ENCODE peak calls at places on chromosomes 16 and 17, in ten cellular contexts. C is activated T-helper 1 cell treated with Interleukin-2 at 50 U/mL for 16 hours; S is activated gamma-delta T cell; F is HAP-1; W is activated CD8-positive, alpha-beta memory T cell treated with anti-CD3 and anti-CD28 coated beads, Interleukin-2, amount 50 U/mL, for 4 hours; R is NCI-H774; J is WTC11; E is activated T-cell treated with anti-CD3 and anti-CD28 coated beads for 1 hour; T is activated effector memory CD4-positive, alpha-beta T cell treated with Interleukin-2 at 50 U/mL for 16 hours; H is bronchial epithelial cell. N is an unnamed sample.

GRCh38 chr16:4260360-4260759 is 12.5 kb downstream of the TFAP4 start:
- DNase-seq in S (no peak), F (no peak), H (peak), W (no peak), E (no peak), J (no peak), R (peak), C (no peak), T (no peak), N (no peak)

GRCh38 chr16:76370344-76370743 is 93.1 kb downstream of the CNTNAP4 start:
- DNase-seq in J (no peak), E (no peak), F (no peak), S (no peak), W (no peak), C (no peak), T (no peak), R (no peak), H (no peak), N (no peak)

GRCh38 chr17:77385750-77386501 is 245.2 kb downstream of the SEC14L1 start:
- DNase-seq in H (no peak), S (no peak), T (no peak), R (no peak), F (no peak), J (no peak), C (no peak), E (no peak), W (no peak), N (no peak)

GRCh38 chr17:55648086-55648485 is 74.6 kb downstream of the TMEM100 start:
- DNase-seq in J (no peak), E (no peak), C (no peak), R (no peak), W (no peak), T (no peak), S (no peak), F (no peak), H (no peak), N (no peak)

GRCh38 chr16:25656639-25657038 is 35.1 kb upstream of the HS3ST4 start:
- DNase-seq in W (no peak), T (no peak), E (no peak), H (no peak), S (no peak), F (no peak), J (no peak), C (no peak), R (no peak), N (no peak)

GRCh38 chr17:65698381-65699061 is 137.1 kb upstream of the AXIN2 start:
- DNase-seq in W (no peak), H (peak), R (no peak), E (no peak), F (no peak), T (no peak), C (no peak), J (no peak), S (no peak), N (no peak)

GRCh38 chr16:89409161-89409711 is 81.1 kb downstream of the ANKRD11 start:
- DNase-seq in E (peak), J (no peak), H (peak), T (peak), R (no peak), W (peak), S (peak), C (peak), F (no peak), N (no peak)

GRCh38 chr17:78263063-78263735 is 31.8 kb downstream of the TMEM235 start:
- DNase-seq in W (no peak), S (no peak), T (no peak), F (no peak), J (no peak), C (no peak), H (no peak), R (no peak), E (no peak), N (no peak)

GRCh38 chr16:2586901-2587480 is 49.2 kb downstream of the PDPK1 start:
- DNase-seq in S (no peak), H (no peak), F (no peak), E (no peak), R (no peak), C (no peak), J (no peak), W (no peak), T (no peak), N (no peak)

GRCh38 chr17:10135539-10136257 is 62.7 kb downstream of the GAS7 start:
- DNase-seq in T (no peak), F (no peak), J (no peak), C (no peak), R (no peak), E (no peak), W (no peak), H (no peak), S (no peak), N (no peak)

GRCh38 chr16:86002178-86002577 is 103.2 kb downstream of the IRF8 start:
- DNase-seq in R (no peak), T (no peak), S (no peak), H (no peak), W (no peak), C (no peak), F (no peak), E (no peak), J (no peak), N (no peak)

GRCh38 chr17:2635675-2636074 is 42.2 kb downstream of the PAFAH1B1 start:
- DNase-seq in F (no peak), J (no peak), W (no peak), C (no peak), E (no peak), S (no peak), T (no peak), R (no peak), H (no peak), N (no peak)

GRCh38 chr16:67736858-67737257 is 17.7 kb upstream of the GFOD2 start:
- DNase-seq in C (no peak), T (no peak), S (no peak), J (no peak), W (no peak), E (no peak), R (no peak), F (no peak), H (peak), N (no peak)

GRCh38 chr16:50841081-50841886 is 99.4 kb downstream of the CYLD start:
- DNase-seq in H (no peak), F (peak), S (no peak), J (peak), E (peak), C (peak), W (peak), R (no peak), T (peak), N (no peak)

GRCh38 chr16:59296002-59296401 is 561.9 kb upstream of the GOT2 start:
- DNase-seq in H (no peak), R (no peak), E (no peak), T (no peak), J (no peak), S (no peak), W (no peak), C (no peak), F (no peak), N (no peak)

GRCh38 chr16:15976929-15977637 is 27.7 kb downstream of the ABCC1 start:
- DNase-seq in J (no peak), C (no peak), W (no peak), R (no peak), F (no peak), T (no peak), H (no peak), S (no peak), E (no peak), N (no peak)

GRCh38 chr17:42276609-42277341 is 584 bp upstream of the STAT5B start:
- DNase-seq in T (peak), J (peak), E (no peak), S (no peak), H (peak), W (no peak), F (peak), C (peak), R (peak), N (peak)

GRCh38 chr17:45429338-45430005 is 3.2 kb downstream of the ARHGAP27 start:
- DNase-seq in R (no peak), H (no peak), C (no peak), S (no peak), E (no peak), W (no peak), J (peak), T (no peak), F (no peak), N (no peak)

GRCh38 chr16:55832788-55833583 is at the start of gene CES1:
- DNase-seq in S (no peak), W (no peak), F (peak), H (no peak), R (no peak), J (no peak), E (no peak), T (no peak), C (no peak), N (no peak)

GRCh38 chr16:11400076-11400475 is 54.8 kb downstream of the RMI2 start:
- DNase-seq in S (no peak), W (no peak), J (no peak), C (no peak), E (no peak), H (no peak), T (no peak), R (no peak), F (no peak), N (no peak)

GRCh38 chr17:37527249-37527851 is 37.7 kb downstream of the DUSP14 start:
- DNase-seq in S (no peak), H (peak), F (peak), W (no peak), R (peak), T (no peak), J (no peak), C (no peak), E (no peak), N (peak)

GRCh38 chr16:86608301-86608747 is 30.0 kb downstream of the FOXL1 start:
- DNase-seq in C (no peak), R (no peak), S (no peak), T (no peak), F (no peak), W (no peak), E (no peak), H (no peak), J (no peak), N (no peak)

GRCh38 chr16:11916524-11917285 is 949 bp upstream of the GSPT1 start:
- DNase-seq in S (no peak), T (no peak), H (peak), C (no peak), J (no peak), W (no peak), E (no peak), F (no peak), R (peak), N (peak)

GRCh38 chr17:13113821-13114525 is 96.1 kb upstream of the ELAC2 start:
- DNase-seq in E (no peak), S (no peak), F (no peak), T (no peak), H (no peak), J (no peak), R (no peak), C (no peak), W (no peak), N (no peak)

GRCh38 chr16:4477966-4478365 is 1.8 kb downstream of the HMOX2 start:
- DNase-seq in C (no peak), T (no peak), W (no peak), H (peak), E (no peak), J (no peak), R (no peak), S (no peak), F (peak), N (peak)

GRCh38 chr16:57571098-57571497 is 28.7 kb downstream of the ADGRG5 start:
- DNase-seq in T (no peak), S (no peak), E (no peak), R (no peak), H (no peak), J (no peak), F (no peak), W (no peak), C (no peak), N (no peak)

GRCh38 chr17:75440738-75441448 is 15.5 kb upstream of the TMEM94 start:
- DNase-seq in R (no peak), C (no peak), T (no peak), H (no peak), E (no peak), S (no peak), F (no peak), J (no peak), W (no peak), N (no peak)

GRCh38 chr16:64478258-64478906 is 643.5 kb downstream of the CDH11 start:
- DNase-seq in T (no peak), R (no peak), E (no peak), S (no peak), W (no peak), F (no peak), H (peak), J (no peak), C (no peak), N (no peak)

N was measured in HEK293T.